ENCODE peak calls at places on chromosomes 6 and 20, in five cellular contexts. Y is activated naive CD8-positive, alpha-beta T cell treated with anti-CD3 and anti-CD28 coated beads, Interleukin-2, amount 50 U/mL, for 16 hours; R is AG10803; Q is psoas muscle; F is hippocampal formation. V is an unnamed sample.

GRCh38 chr20:56208121-56208520 is 40.4 kb upstream of the MC3R start:
- DNase-seq in Y (no peak), R (no peak), Q (no peak), F (no peak), V (no peak)

GRCh38 chr6:2949536-2950083 is 21.8 kb downstream of the SERPINB6 start:
- DNase-seq in Y (no peak), R (no peak), Q (no peak), F (no peak), V (no peak)

GRCh38 chr20:23683807-23684206 is 5.0 kb downstream of the CST4 start:
- DNase-seq in Y (no peak), R (no peak), Q (no peak), F (no peak), V (no peak)

GRCh38 chr6:132354517-132355167 is 46.6 kb downstream of the MOXD1 start:
- DNase-seq in Y (no peak), R (no peak), Q (peak), F (no peak), V (no peak)

GRCh38 chr6:112441607-112442006 is 94.5 kb downstream of the RFPL4B start:
- DNase-seq in Y (no peak), R (no peak), Q (no peak), F (no peak), V (no peak)

GRCh38 chr20:60078351-60079250 is 120.4 kb downstream of the CDH26 start:
- DNase-seq in Y (no peak), R (no peak), Q (no peak), F (no peak), V (peak)

GRCh38 chr20:52991783-52992182 is 19.6 kb downstream of the TSHZ2 start:
- DNase-seq in Y (no peak), R (no peak), Q (no peak), F (no peak), V (no peak)

GRCh38 chr6:157240960-157241311 is 82.4 kb downstream of the TMEM242 start:
- DNase-seq in Y (no peak), R (no peak), Q (no peak), F (no peak), V (no peak)

GRCh38 chr6:109743739-109744138 is 52.6 kb downstream of the FIG4 start:
- DNase-seq in Y (no peak), R (peak), Q (no peak), F (no peak), V (no peak)

GRCh38 chr6:159117031-159117430 is 52.2 kb upstream of the FNDC1 start:
- DNase-seq in Y (no peak), R (peak), Q (peak), F (no peak), V (no peak)

GRCh38 chr6:121951918-121952379 is 447.5 kb upstream of the HSF2 start:
- DNase-seq in Y (no peak), R (peak), Q (no peak), F (no peak), V (no peak)

GRCh38 chr6:170274713-170275560 is 15.9 kb downstream of the DLL1 start:
- DNase-seq in Y (no peak), R (no peak), Q (peak), F (no peak), V (no peak)

GRCh38 chr6:5936140-5936539 is 70.6 kb downstream of the NRN1 start:
- DNase-seq in Y (no peak), R (peak), Q (no peak), F (no peak), V (no peak)

GRCh38 chr20:25233016-25233772 is 14.7 kb upstream of the PYGB start:
- DNase-seq in Y (no peak), R (peak), Q (no peak), F (no peak), V (peak)

GRCh38 chr6:145028144-145028818 is 707.0 kb downstream of the EPM2A start:
- DNase-seq in Y (no peak), R (peak), Q (no peak), F (no peak), V (no peak)

GRCh38 chr6:38350882-38351281 is 288.8 kb downstream of the BTBD9 start:
- DNase-seq in Y (no peak), R (peak), Q (no peak), F (peak), V (no peak)

GRCh38 chr20:53883098-53883762 is 187.2 kb downstream of the BCAS1 start:
- DNase-seq in Y (no peak), R (peak), Q (no peak), F (no peak), V (no peak)

GRCh38 chr20:9829835-9830234 is 9.0 kb downstream of the PAK5 start:
- DNase-seq in Y (no peak), R (no peak), Q (no peak), F (no peak), V (no peak)

GRCh38 chr20:1371830-1372539 is 20.9 kb downstream of the FKBP1A start:
- DNase-seq in Y (no peak), R (no peak), Q (no peak), F (no peak), V (no peak)